ENCODE peak calls at places on chromosomes 12 and 14, in six cellular contexts. W, R, N, Q, I and Y are unnamed samples.

GRCh38 chr14:66401447-66402095 is 84.6 kb upstream of the CCDC196 start:
- DNase-seq in R (no peak), Q (no peak), I (no peak), N (no peak), W (no peak), Y (no peak)

GRCh38 chr12:8996682-8997405 is 7.5 kb downstream of the KLRG1 start:
- DNase-seq in R (no peak), Q (no peak), W (no peak), I (no peak), N (no peak), Y (no peak)

GRCh38 chr12:92080390-92081285 is 65.0 kb downstream of the BTG1 start:
- DNase-seq in I (no peak), W (no peak), N (no peak), R (no peak), Q (no peak), Y (peak; percentile 34)

GRCh38 chr12:116389990-116390655 is 112.6 kb upstream of the MED13L start:
- DNase-seq in I (peak; percentile 46), Q (no peak), R (no peak), N (no peak), W (no peak), Y (peak; percentile 75)

GRCh38 chr12:110367209-110367864 is 36.2 kb downstream of the ANAPC7 start:
- DNase-seq in N (no peak), Q (no peak), W (no peak), I (no peak), R (no peak), Y (no peak)

GRCh38 chr14:41873379-41874034 is 266.8 kb downstream of the LRFN5 start:
- DNase-seq in R (no peak), W (no peak), Q (no peak), I (no peak), N (no peak), Y (no peak)

GRCh38 chr14:68513137-68513536 is 279.7 kb downstream of the ZFP36L1 start:
- DNase-seq in Q (no peak), R (no peak), I (no peak), W (no peak), N (no peak), Y (no peak)

GRCh38 chr12:95607642-95608041 is 56.4 kb upstream of the USP44 start:
- DNase-seq in N (no peak), W (no peak), R (no peak), Q (peak; percentile 5), I (no peak), Y (no peak)

GRCh38 chr12:1896964-1897363 is 21.5 kb downstream of the CACNA2D4 start:
- DNase-seq in W (no peak), R (no peak), Q (peak; percentile 79), N (no peak), I (no peak), Y (no peak)

DNA sequence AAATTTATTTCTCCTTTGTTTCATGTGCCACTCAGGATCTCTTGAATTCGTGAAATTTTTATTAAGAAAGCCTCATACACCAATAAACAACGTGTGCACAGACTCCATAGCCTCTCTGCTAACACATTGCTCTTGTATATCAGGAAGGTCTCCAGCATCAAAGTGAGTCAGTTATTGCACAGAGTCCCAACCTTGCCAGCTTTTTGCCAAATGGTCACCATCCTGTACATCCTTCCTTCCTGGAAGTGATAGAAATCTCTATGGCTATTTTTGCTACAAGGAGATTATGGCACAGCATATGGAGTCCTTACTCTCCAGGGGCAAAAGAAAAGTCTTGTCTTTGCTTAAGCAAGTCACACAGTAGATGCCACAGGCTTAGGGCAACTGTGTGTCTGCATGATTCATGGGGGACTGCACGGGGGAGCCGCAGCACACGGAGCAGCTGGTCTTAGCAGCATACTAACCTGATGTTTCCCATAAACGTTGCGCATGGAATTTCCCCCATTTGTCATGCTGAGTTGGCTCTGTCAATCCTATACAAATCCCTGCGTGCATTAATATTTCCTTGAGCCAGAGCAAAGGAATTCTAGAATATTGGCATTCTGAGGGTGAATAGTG is 71.0 kb downstream of the SAMD4A start:
- DNase-seq in N (no peak), R (no peak), I (no peak), Q (no peak), W (no peak), Y (no peak)
- H3K4me3 ChIP-seq in N (no peak overlapping the region), R (no peak overlapping the region), I (no peak overlapping the region), Q (no peak overlapping the region), W (no peak overlapping the region), Y (no peak overlapping the region)

DNA sequence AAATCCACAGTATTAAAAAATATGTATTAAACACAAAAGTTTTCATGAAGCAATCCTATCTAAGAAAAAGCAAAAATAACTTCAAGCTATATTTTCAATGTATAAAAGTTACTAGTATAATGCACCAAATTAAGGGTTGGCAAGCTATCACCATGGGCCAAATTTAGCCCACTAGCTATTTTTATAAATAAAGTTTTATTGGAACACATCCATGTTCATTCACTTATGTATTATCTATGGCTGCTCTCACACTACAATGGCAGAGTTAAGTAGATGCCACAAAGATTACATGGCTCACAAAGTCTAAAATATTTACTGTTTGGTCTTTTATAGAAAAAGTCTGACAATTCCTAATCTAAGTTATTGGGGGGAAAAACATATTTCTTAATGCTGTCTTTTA is 17.6 kb downstream of the KLHL28 start:
- DNase-seq in R (no peak), W (no peak), N (no peak), I (no peak), Q (no peak), Y (no peak)
- H3K36me3 ChIP-seq in R (peaks cover 46% of the 10 kb centered on the region), W (peaks cover 49% of the 10 kb centered on the region), N (no peaks in the 10 kb centered on the region), I (peaks cover 7% of the 10 kb centered on the region), Q (peaks cover 35% of the 10 kb centered on the region), Y (no peaks in the 10 kb centered on the region)

GRCh38 chr12:53676715-53677611 is 1.1 kb upstream of the ATP5MC2 start:
- DNase-seq in Q (no peak), N (peak; percentile 56), R (peak; percentile 79), I (peak; percentile 65), W (peak; percentile 28), Y (no peak)
- H3K4me3 ChIP-seq in Q (peak overlapping the region; percentile 69), N (peak overlapping the region; percentile 38), R (peak overlapping the region; percentile 68), I (peak overlapping the region; percentile 43), W (peak overlapping the region; percentile 81), Y (peak overlapping the region; percentile 39)

GRCh38 chr14:39182770-39183684 is 8.0 kb downstream of the PNN start:
- DNase-seq in W (no peak), N (no peak), Q (no peak), I (no peak), R (no peak), Y (no peak)
- H3K36me3 ChIP-seq in W (peaks cover 72% of the 10 kb centered on the region), N (peaks cover 26% of the 10 kb centered on the region), Q (peaks cover 74% of the 10 kb centered on the region), I (peaks cover 9% of the 10 kb centered on the region), R (peaks cover 81% of the 10 kb centered on the region), Y (peaks cover 4% of the 10 kb centered on the region)

GRCh38 chr12:108597559-108598471 is at the start of gene TMEM119:
- DNase-seq in Q (no peak), W (no peak), I (no peak), R (peak; percentile 69), N (peak; percentile 41), Y (no peak)
- H3K4me3 ChIP-seq in Q (peak within 1 kb of the TSS; percentile 23), W (peak within 1 kb of the TSS; percentile 34), I (no peak within 1 kb of the TSS), R (peak within 1 kb of the TSS; percentile 25), N (no peak within 1 kb of the TSS), Y (peak within 1 kb of the TSS; percentile 3)

DNA sequence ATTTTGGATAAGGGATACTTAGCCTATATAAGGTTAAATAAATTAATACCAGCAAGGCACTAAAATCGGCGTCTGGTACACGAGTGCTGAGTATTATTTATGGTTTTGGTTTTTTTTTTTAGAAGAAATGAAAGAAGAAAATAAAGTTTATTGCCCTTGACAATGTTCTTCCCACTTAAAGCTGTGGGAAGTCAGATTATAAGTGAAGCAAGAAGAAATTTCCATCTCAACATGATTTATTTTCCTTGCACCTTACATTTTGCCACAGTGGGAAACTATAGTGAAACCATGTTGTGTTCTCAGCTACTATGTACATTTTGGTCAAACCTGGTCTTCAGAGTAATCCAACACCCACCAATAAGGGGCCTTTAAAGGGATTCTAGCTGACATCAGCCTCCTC is 118.3 kb downstream of the PPM1H start:
- DNase-seq in R (no peak), I (no peak), Q (no peak), W (no peak), N (no peak), Y (no peak)
- H3K36me3 ChIP-seq in R (no peaks in the 10 kb centered on the region), I (no peaks in the 10 kb centered on the region), Q (no peaks in the 10 kb centered on the region), W (no peaks in the 10 kb centered on the region), N (no peaks in the 10 kb centered on the region), Y (no peaks in the 10 kb centered on the region)